ENCODE peak calls at places on chromosomes 6 and 20, in five cellular contexts. One of them, this sample, is unnamed.

GRCh38 chr6:38391909-38392614 is 247.7 kb downstream of the BTBD9 start:
- DNase-seq in GM13976: no peak
- DNase-seq in left lung: no peak
- DNase-seq in stomach: no peak
- DNase-seq in heart left ventricle: no peak
- DNase-seq in this sample: no peak

GRCh38 chr6:6684365-6684833 is 95.9 kb downstream of the LY86 start:
- DNase-seq in GM13976: peak; percentile 85
- DNase-seq in left lung: no peak
- DNase-seq in stomach: no peak
- DNase-seq in heart left ventricle: no peak
- DNase-seq in this sample: no peak

GRCh38 chr6:133827766-133828165 is 61.1 kb upstream of the TCF21 start:
- DNase-seq in GM13976: no peak
- DNase-seq in left lung: no peak
- DNase-seq in stomach: no peak
- DNase-seq in heart left ventricle: no peak
- DNase-seq in this sample: no peak

GRCh38 chr6:110392727-110393126 is 22.6 kb downstream of the DDO start:
- DNase-seq in GM13976: no peak
- DNase-seq in left lung: peak; percentile 50
- DNase-seq in stomach: no peak
- DNase-seq in heart left ventricle: no peak
- DNase-seq in this sample: no peak

GRCh38 chr20:3238616-3239025 is 369 bp downstream of the SLC4A11 start:
- DNase-seq in GM13976: peak; percentile 83
- DNase-seq in left lung: peak; percentile 85
- DNase-seq in stomach: peak; percentile 34
- DNase-seq in heart left ventricle: no peak
- DNase-seq in this sample: peak; percentile 48

GRCh38 chr20:8812818-8813217 is 256.1 kb upstream of the PLCB4 start:
- DNase-seq in GM13976: no peak
- DNase-seq in left lung: no peak
- DNase-seq in stomach: no peak
- DNase-seq in heart left ventricle: peak; percentile 13
- DNase-seq in this sample: no peak

GRCh38 chr6:168493976-168494375 is 53.0 kb downstream of the SMOC2 start:
- DNase-seq in GM13976: no peak
- DNase-seq in left lung: no peak
- DNase-seq in stomach: no peak
- DNase-seq in heart left ventricle: no peak
- DNase-seq in this sample: no peak

GRCh38 chr6:160659562-160659961 is 4.5 kb downstream of the LPA start:
- DNase-seq in GM13976: no peak
- DNase-seq in left lung: no peak
- DNase-seq in stomach: no peak
- DNase-seq in heart left ventricle: no peak
- DNase-seq in this sample: no peak

GRCh38 chr6:159102373-159103160 is 57.8 kb upstream of the TAGAP start:
- DNase-seq in GM13976: no peak
- DNase-seq in left lung: no peak
- DNase-seq in stomach: no peak
- DNase-seq in heart left ventricle: no peak
- DNase-seq in this sample: no peak

GRCh38 chr20:33046412-33046811 is 7.3 kb upstream of the BPIFB3 start:
- DNase-seq in GM13976: no peak
- DNase-seq in left lung: no peak
- DNase-seq in stomach: no peak
- DNase-seq in heart left ventricle: no peak
- DNase-seq in this sample: no peak

GRCh38 chr6:8705435-8706020 is 270.2 kb upstream of the SLC35B3 start:
- DNase-seq in GM13976: no peak
- DNase-seq in left lung: no peak
- DNase-seq in stomach: no peak
- DNase-seq in heart left ventricle: no peak
- DNase-seq in this sample: no peak

GRCh38 chr6:138690975-138691594 is 82.5 kb upstream of the CCDC28A start:
- DNase-seq in GM13976: no peak
- DNase-seq in left lung: no peak
- DNase-seq in stomach: no peak
- DNase-seq in heart left ventricle: no peak
- DNase-seq in this sample: no peak

GRCh38 chr6:56758120-56758519 is 115.4 kb upstream of the DST start:
- DNase-seq in GM13976: no peak
- DNase-seq in left lung: no peak
- DNase-seq in stomach: no peak
- DNase-seq in heart left ventricle: no peak
- DNase-seq in this sample: no peak

GRCh38 chr6:80457044-80457933 is 350.8 kb downstream of the BCKDHB start:
- DNase-seq in GM13976: no peak
- DNase-seq in left lung: peak; percentile 20
- DNase-seq in stomach: peak; percentile 60
- DNase-seq in heart left ventricle: peak; percentile 48
- DNase-seq in this sample: no peak

GRCh38 chr6:14827366-14827765 is 418.5 kb upstream of the JARID2 start:
- DNase-seq in GM13976: no peak
- DNase-seq in left lung: no peak
- DNase-seq in stomach: no peak
- DNase-seq in heart left ventricle: no peak
- DNase-seq in this sample: no peak

GRCh38 chr6:104540743-104541142 is 319.0 kb downstream of the HACE1 start:
- DNase-seq in GM13976: no peak
- DNase-seq in left lung: no peak
- DNase-seq in stomach: no peak
- DNase-seq in heart left ventricle: no peak
- DNase-seq in this sample: no peak

GRCh38 chr6:45432944-45433343 is 55.2 kb upstream of the SUPT3H start:
- DNase-seq in GM13976: no peak
- DNase-seq in left lung: no peak
- DNase-seq in stomach: no peak
- DNase-seq in heart left ventricle: no peak
- DNase-seq in this sample: no peak

GRCh38 chr20:59948828-59949720 is 8.9 kb downstream of the FAM217B start:
- DNase-seq in GM13976: peak; percentile 32
- DNase-seq in left lung: no peak
- DNase-seq in stomach: no peak
- DNase-seq in heart left ventricle: no peak
- DNase-seq in this sample: no peak

GRCh38 chr20:10679269-10679668 is 5.5 kb upstream of the JAG1 start:
- DNase-seq in GM13976: no peak
- DNase-seq in left lung: no peak
- DNase-seq in stomach: no peak
- DNase-seq in heart left ventricle: no peak
- DNase-seq in this sample: no peak

GRCh38 chr6:141594874-141595273 is 537.9 kb upstream of the GJE1 start:
- DNase-seq in GM13976: no peak
- DNase-seq in left lung: no peak
- DNase-seq in stomach: no peak
- DNase-seq in heart left ventricle: no peak
- DNase-seq in this sample: no peak

GRCh38 chr6:131182991-131183425 is 47.7 kb downstream of the AKAP7 start:
- DNase-seq in GM13976: peak; percentile 13
- DNase-seq in left lung: no peak
- DNase-seq in stomach: no peak
- DNase-seq in heart left ventricle: no peak
- DNase-seq in this sample: no peak

GRCh38 chr6:134416501-134417154 is 98.7 kb upstream of the SGK1 start:
- DNase-seq in GM13976: no peak
- DNase-seq in left lung: no peak
- DNase-seq in stomach: no peak
- DNase-seq in heart left ventricle: no peak
- DNase-seq in this sample: no peak

GRCh38 chr6:169592558-169592957 is 109.3 kb downstream of the WDR27 start:
- DNase-seq in GM13976: no peak
- DNase-seq in left lung: no peak
- DNase-seq in stomach: no peak
- DNase-seq in heart left ventricle: no peak
- DNase-seq in this sample: no peak

GRCh38 chr6:140817176-140817575 is 1315.5 kb upstream of the GJE1 start:
- DNase-seq in GM13976: no peak
- DNase-seq in left lung: no peak
- DNase-seq in stomach: no peak
- DNase-seq in heart left ventricle: no peak
- DNase-seq in this sample: no peak

GRCh38 chr6:37130704-37131103 is 39.2 kb upstream of the PIM1 start:
- DNase-seq in GM13976: no peak
- DNase-seq in left lung: peak; percentile 87
- DNase-seq in stomach: peak; percentile 47
- DNase-seq in heart left ventricle: peak; percentile 10
- DNase-seq in this sample: no peak

GRCh38 chr20:52104546-52105044 is 87.0 kb downstream of the ZFP64 start:
- DNase-seq in GM13976: no peak
- DNase-seq in left lung: no peak
- DNase-seq in stomach: no peak
- DNase-seq in heart left ventricle: no peak
- DNase-seq in this sample: peak; percentile 53

GRCh38 chr6:1418471-1419191 is 29.3 kb downstream of the FOXF2 start:
- DNase-seq in GM13976: no peak
- DNase-seq in left lung: no peak
- DNase-seq in stomach: no peak
- DNase-seq in heart left ventricle: no peak
- DNase-seq in this sample: no peak

GRCh38 chr6:33990061-33990541 is 155.8 kb downstream of the GRM4 start:
- DNase-seq in GM13976: no peak
- DNase-seq in left lung: no peak
- DNase-seq in stomach: peak; percentile 15
- DNase-seq in heart left ventricle: no peak
- DNase-seq in this sample: no peak

GRCh38 chr6:64955435-64955848 is 751.6 kb downstream of the EYS start:
- DNase-seq in GM13976: no peak
- DNase-seq in left lung: no peak
- DNase-seq in stomach: no peak
- DNase-seq in heart left ventricle: no peak
- DNase-seq in this sample: no peak

GRCh38 chr20:25310921-25311728 is 63.2 kb downstream of the PYGB start:
- DNase-seq in GM13976: no peak
- DNase-seq in left lung: no peak
- DNase-seq in stomach: peak; percentile 20
- DNase-seq in heart left ventricle: no peak
- DNase-seq in this sample: peak; percentile 5

GRCh38 chr6:127343753-127344659 is 597 bp upstream of the ECHDC1 start:
- DNase-seq in GM13976: peak; percentile 24
- DNase-seq in left lung: no peak
- DNase-seq in stomach: no peak
- DNase-seq in heart left ventricle: no peak
- DNase-seq in this sample: no peak

DNA sequence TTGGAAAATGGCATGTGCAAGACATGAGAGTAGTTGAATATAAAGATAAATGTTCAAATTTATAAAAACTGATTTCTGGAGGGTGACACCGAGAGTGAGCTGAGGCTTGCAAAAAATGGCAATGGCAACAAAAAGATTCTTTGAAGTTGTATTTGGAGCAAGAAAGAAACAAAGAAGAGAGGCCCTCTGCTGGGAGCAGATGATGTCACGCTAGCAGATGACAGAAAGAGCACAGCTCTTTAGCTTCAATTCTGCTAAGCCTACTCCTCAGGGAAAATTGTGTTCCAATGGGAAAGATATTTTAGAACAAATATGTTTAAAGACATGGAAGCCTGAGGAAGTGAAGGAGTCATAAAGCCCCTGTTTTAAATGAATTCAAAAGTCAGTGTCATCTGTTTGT is 125.3 kb upstream of the NOX3 start:
- DNase-seq in GM13976: no peak
- DNase-seq in left lung: no peak
- DNase-seq in stomach: no peak
- DNase-seq in heart left ventricle: no peak
- DNase-seq in this sample: no peak
- TF ChIP-seq CTCF in GM13976: no peak
- TF ChIP-seq CTCF in left lung: no peak
- TF ChIP-seq CTCF in stomach: no peak
- TF ChIP-seq CTCF in heart left ventricle: no peak
- TF ChIP-seq CTCF in this sample: no peak

GRCh38 chr6:30077218-30077617 is 1.6 kb upstream of the RNF39 start:
- DNase-seq in GM13976: no peak
- DNase-seq in left lung: no peak
- DNase-seq in stomach: no peak
- DNase-seq in heart left ventricle: no peak
- DNase-seq in this sample: no peak
- TF ChIP-seq CTCF in GM13976: no peak
- TF ChIP-seq CTCF in left lung: no peak
- TF ChIP-seq CTCF in stomach: no peak
- TF ChIP-seq CTCF in heart left ventricle: no peak
- TF ChIP-seq CTCF in this sample: no peak

GRCh38 chr6:155234687-155235543 is 28.9 kb upstream of the CLDN20 start:
- DNase-seq in GM13976: no peak
- DNase-seq in left lung: no peak
- DNase-seq in stomach: no peak
- DNase-seq in heart left ventricle: no peak
- DNase-seq in this sample: no peak
- TF ChIP-seq CTCF in GM13976: no peak
- TF ChIP-seq CTCF in left lung: no peak
- TF ChIP-seq CTCF in stomach: no peak
- TF ChIP-seq CTCF in heart left ventricle: no peak
- TF ChIP-seq CTCF in this sample: no peak

DNA sequence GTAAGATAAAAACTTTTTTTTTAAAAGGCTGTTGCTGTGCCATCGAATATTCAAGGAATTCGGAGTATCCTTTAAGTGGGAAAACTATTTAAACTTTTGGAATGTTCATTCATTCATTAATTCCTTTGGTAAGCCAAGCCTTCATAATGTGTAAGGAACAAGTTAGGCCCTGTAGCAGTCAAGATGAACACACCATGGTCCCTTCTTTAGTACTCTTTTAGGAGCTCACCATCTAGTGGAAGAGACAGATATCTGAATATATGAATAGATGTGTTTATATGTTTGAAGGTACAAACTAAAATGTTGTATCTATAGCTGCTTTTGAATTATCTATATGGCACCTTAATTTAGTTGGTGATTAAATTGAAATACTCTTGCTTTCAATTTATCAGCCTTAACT is 5.8 kb downstream of the SPO11 start:
- DNase-seq in GM13976: no peak
- DNase-seq in left lung: no peak
- DNase-seq in stomach: no peak
- DNase-seq in heart left ventricle: no peak
- DNase-seq in this sample: no peak
- TF ChIP-seq CTCF in GM13976: no peak
- TF ChIP-seq CTCF in left lung: no peak
- TF ChIP-seq CTCF in stomach: no peak
- TF ChIP-seq CTCF in heart left ventricle: no peak
- TF ChIP-seq CTCF in this sample: no peak

GRCh38 chr6:53410508-53411258 is 61.9 kb upstream of the ELOVL5 start:
- DNase-seq in GM13976: peak; percentile 54
- DNase-seq in left lung: peak; percentile 74
- DNase-seq in stomach: peak; percentile 33
- DNase-seq in heart left ventricle: peak; percentile 23
- DNase-seq in this sample: no peak
- TF ChIP-seq CTCF in GM13976: peak; percentile 69
- TF ChIP-seq CTCF in left lung: peak; percentile 44
- TF ChIP-seq CTCF in stomach: peak; percentile 38
- TF ChIP-seq CTCF in heart left ventricle: peak; percentile 54
- TF ChIP-seq CTCF in this sample: no peak